ENCODE peak calls at places on chromosome 14, in four cellular contexts. J is skeletal muscle cell, O is fibroblast of pulmonary artery, R is Peyer's patch. T is an unnamed sample.

GRCh38 chr14:73607241-73607640 is 5.1 kb upstream of the ACOT6 start:
- DNase-seq in J (no peak), O (no peak), R (no peak), T (no peak)

GRCh38 chr14:59271734-59272133 is 83.3 kb downstream of the DAAM1 start:
- DNase-seq in J (no peak), O (peak), R (no peak), T (no peak)

GRCh38 chr14:103126088-103126872 is 3.0 kb downstream of the TNFAIP2 start:
- DNase-seq in J (no peak), O (no peak), R (no peak), T (no peak)

GRCh38 chr14:89359477-89360222 is 57.4 kb downstream of the FOXN3 start:
- DNase-seq in J (no peak), O (peak), R (no peak), T (no peak)

GRCh38 chr14:36509056-36509917 is 10.7 kb downstream of the NKX2-1 start:
- DNase-seq in J (no peak), O (no peak), R (no peak), T (no peak)

GRCh38 chr14:35362911-35363374 is 41.6 kb downstream of the NFKBIA start:
- DNase-seq in J (no peak), O (peak), R (no peak), T (no peak)

GRCh38 chr14:28102814-28103213 is 663.8 kb upstream of the FOXG1 start:
- DNase-seq in J (peak), O (peak), R (no peak), T (no peak)

GRCh38 chr14:82710257-82710841 is 1176.7 kb upstream of the SEL1L start:
- DNase-seq in J (peak), O (peak), R (peak), T (no peak)

GRCh38 chr14:24409956-24410355 is 11.2 kb downstream of the NYNRIN start:
- DNase-seq in J (no peak), O (no peak), R (no peak), T (no peak)

GRCh38 chr14:37197421-37198272 is at the start of gene MIPOL1:
- DNase-seq in J (peak), O (peak), R (no peak), T (no peak)

GRCh38 chr14:93991212-93991611 is 5.9 kb upstream of the CCDC197 start:
- DNase-seq in J (no peak), O (no peak), R (no peak), T (no peak)

GRCh38 chr14:94334837-94335236 is 11.7 kb upstream of the SERPINA6 start:
- DNase-seq in J (no peak), O (no peak), R (no peak), T (no peak)

GRCh38 chr14:60093088-60093487 is 1.4 kb downstream of the PCNX4 start:
- DNase-seq in J (no peak), O (no peak), R (no peak), T (no peak)

GRCh38 chr14:23428686-23429495 is 6.6 kb downstream of the MYH7 start:
- DNase-seq in J (no peak), O (no peak), R (no peak), T (no peak)

GRCh38 chr14:92783813-92784431 is 10.2 kb upstream of the GOLGA5 start:
- DNase-seq in J (peak), O (peak), R (no peak), T (peak)

GRCh38 chr14:68791078-68791983 is 1.5 kb downstream of the ZFP36L1 start:
- DNase-seq in J (no peak), O (peak), R (peak), T (no peak)

GRCh38 chr14:46574236-46574970 is 77.2 kb downstream of the RPL10L start:
- DNase-seq in J (no peak), O (no peak), R (no peak), T (no peak)

GRCh38 chr14:75301666-75302325 is 23.2 kb downstream of the FOS start:
- DNase-seq in J (no peak), O (peak), R (no peak), T (no peak)

GRCh38 chr14:32560213-32560857 is 231.2 kb downstream of the AKAP6 start:
- DNase-seq in J (peak), O (peak), R (no peak), T (no peak)

GRCh38 chr14:76531821-76532318 is 155.9 kb downstream of the ESRRB start:
- DNase-seq in J (no peak), O (no peak), R (no peak), T (no peak)

GRCh38 chr14:66038214-66038977 is 447.8 kb upstream of the CCDC196 start:
- DNase-seq in J (peak), O (peak), R (no peak), T (no peak)

GRCh38 chr14:72961579-72962335 is 35.5 kb downstream of the DCAF4 start:
- DNase-seq in J (no peak), O (no peak), R (no peak), T (no peak)

GRCh38 chr14:43155258-43155657 is 1351.8 kb downstream of the FSCB start:
- DNase-seq in J (no peak), O (no peak), R (no peak), T (no peak)

GRCh38 chr14:102461490-102462317 is 47.9 kb downstream of the ANKRD9 start:
- DNase-seq in J (no peak), O (no peak), R (no peak), T (no peak)

GRCh38 chr14:104680806-104681688 is 8.4 kb upstream of the INF2 start:
- DNase-seq in J (no peak), O (peak), R (peak), T (no peak)

GRCh38 chr14:67373347-67373746 is 13.2 kb downstream of the EIF2S1 start:
- DNase-seq in J (no peak), O (no peak), R (no peak), T (no peak)

GRCh38 chr14:39267592-39268112 is 33.9 kb downstream of the MIA2 start:
- DNase-seq in J (no peak), O (no peak), R (no peak), T (no peak)

GRCh38 chr14:105335735-105336476 is 21.4 kb downstream of the PACS2 start:
- DNase-seq in J (no peak), O (no peak), R (no peak), T (no peak)